ENCODE peak calls at places on chromosome 1, in eight cellular contexts. C, A, L, I, W, S, R and Q are unnamed samples.

GRCh38 chr1:86409416-86410021 is 13.4 kb upstream of the ODF2L start:
- DNase-seq in C (peak; percentile 31), A (no peak), L (no peak), I (peak; percentile 35), W (no peak), S (no peak), R (no peak), Q (no peak)

GRCh38 chr1:39973503-39974135 is 18.7 kb downstream of the MFSD2A start:
- DNase-seq in C (peak; percentile 64), A (peak; percentile 69), L (no peak), I (peak; percentile 82), W (peak; percentile 71), S (peak; percentile 77), R (peak; percentile 68), Q (peak; percentile 89)

GRCh38 chr1:176515310-176515709 is 52.3 kb downstream of the PAPPA2 start:
- DNase-seq in C (peak; percentile 92), A (no peak), L (peak; percentile 2), I (no peak), W (peak; percentile 46), S (no peak), R (no peak), Q (no peak)

GRCh38 chr1:6342031-6342430 is 51.5 kb downstream of the ACOT7 start:
- DNase-seq in C (peak; percentile 9), A (no peak), L (no peak), I (no peak), W (no peak), S (no peak), R (no peak), Q (no peak)

GRCh38 chr1:221636967-221637366 is 104.9 kb downstream of the DUSP10 start:
- DNase-seq in C (no peak), A (no peak), L (no peak), I (no peak), W (no peak), S (no peak), R (no peak), Q (no peak)

GRCh38 chr1:196355206-196355786 is 252.9 kb downstream of the KCNT2 start:
- DNase-seq in C (peak; percentile 42), A (no peak), L (no peak), I (no peak), W (peak; percentile 43), S (no peak), R (peak; percentile 56), Q (no peak)

GRCh38 chr1:162091681-162092524 is 22.4 kb downstream of the NOS1AP start:
- DNase-seq in C (no peak), A (no peak), L (no peak), I (no peak), W (no peak), S (no peak), R (no peak), Q (no peak)

GRCh38 chr1:61226791-61227567 is 144.6 kb downstream of the NFIA start:
- DNase-seq in C (peak; percentile 58), A (no peak), L (no peak), I (no peak), W (no peak), S (no peak), R (peak; percentile 35), Q (no peak)

DNA sequence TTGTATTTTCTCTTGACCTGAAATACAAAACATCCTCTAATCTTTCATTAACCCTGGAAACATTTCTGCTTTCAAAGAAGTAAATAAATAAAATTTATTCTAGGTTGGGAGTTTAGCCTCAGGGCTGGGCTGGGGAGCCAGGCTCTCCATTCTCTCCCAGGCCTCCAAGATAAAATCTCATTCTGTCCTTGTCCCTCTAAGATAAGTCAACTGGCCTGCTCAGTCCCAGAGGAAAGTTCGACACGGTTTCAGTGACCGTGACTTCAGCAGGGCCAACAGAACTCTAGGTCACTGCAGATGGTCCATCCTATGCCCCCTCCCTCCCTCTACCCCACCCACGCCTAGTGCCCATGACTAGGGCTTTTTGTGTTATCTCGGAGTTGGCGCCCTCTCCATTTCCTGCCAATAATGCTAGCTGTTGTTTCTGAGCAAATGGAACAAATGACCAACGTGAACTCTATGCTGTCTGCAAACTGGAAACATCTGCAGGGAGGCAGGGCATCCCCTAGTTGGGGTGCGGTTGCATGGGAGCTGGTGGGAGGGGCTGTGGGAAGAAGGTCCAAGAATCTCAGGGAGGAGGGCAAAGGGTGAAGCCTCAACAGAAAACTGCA is 10.1 kb upstream of the ADORA3 start:
- DNase-seq in C (no peak), A (no peak), L (no peak), I (no peak), W (no peak), S (no peak), R (no peak), Q (no peak)
- TF ChIP-seq CTCF in C (no peak), A (no peak), L (no peak), I (no peak), W (no peak), S (no peak), R (no peak), Q (no peak)

DNA sequence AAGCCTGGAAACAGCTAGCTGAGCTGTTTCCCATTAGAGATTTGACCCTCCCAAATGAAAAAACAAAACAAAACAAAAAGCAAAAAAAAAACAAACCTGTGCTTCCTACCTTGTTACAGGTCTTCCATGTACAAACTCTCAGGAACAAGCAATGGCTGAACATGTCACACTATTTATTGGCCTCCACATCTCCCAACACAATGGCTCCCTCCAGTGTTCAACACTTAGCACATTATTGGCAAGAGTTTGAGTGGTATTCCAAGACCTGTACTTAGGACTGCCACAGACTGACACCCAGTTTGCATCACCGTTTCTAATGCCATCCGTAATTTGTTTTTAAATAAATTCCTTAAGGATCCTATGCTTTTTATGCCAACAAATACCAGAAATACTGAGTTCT is 195.0 kb upstream of the OLFM3 start:
- DNase-seq in C (peak; percentile 10), A (no peak), L (no peak), I (peak; percentile 85), W (peak; percentile 4), S (peak; percentile 7), R (peak; percentile 2), Q (no peak)
- TF ChIP-seq CTCF in C (no peak), A (peak; percentile 59), L (no peak), I (peak; percentile 83), W (peak; percentile 16), S (peak; percentile 47), R (no peak), Q (peak; percentile 45)

DNA sequence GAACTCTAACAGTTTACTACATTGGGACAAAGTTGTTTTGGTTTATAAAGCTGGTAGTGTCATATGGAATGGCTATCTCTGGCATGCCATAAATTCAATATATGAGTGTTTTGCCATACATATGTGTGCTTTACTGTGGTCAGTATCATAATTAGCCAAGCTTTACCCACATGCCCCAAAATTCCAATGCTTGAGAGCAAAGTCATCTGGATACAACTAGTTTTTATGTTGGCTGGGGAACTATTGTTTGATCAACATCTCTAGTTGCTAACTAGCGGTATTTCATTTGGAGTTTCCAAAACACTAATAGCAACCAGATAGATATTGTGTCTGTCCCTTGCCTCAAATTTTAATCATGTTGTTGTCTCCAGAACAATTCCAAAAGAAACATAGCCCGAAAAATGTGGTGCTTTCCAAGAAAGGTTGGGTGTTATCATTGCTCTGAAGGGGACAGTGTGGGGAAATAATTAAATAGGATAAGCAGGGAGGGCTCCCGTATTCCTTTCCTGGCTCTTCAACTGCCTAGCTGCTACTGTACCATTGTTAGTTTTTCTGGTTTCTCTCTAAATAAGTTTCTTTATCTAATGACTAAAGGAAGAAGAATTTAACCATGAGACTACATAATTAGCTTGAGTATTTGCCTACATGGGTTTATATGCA is 136.1 kb downstream of the TGFB2 start:
- DNase-seq in C (no peak), A (no peak), L (no peak), I (no peak), W (no peak), S (no peak), R (no peak), Q (no peak)
- TF ChIP-seq CTCF in C (no peak), A (no peak), L (no peak), I (no peak), W (no peak), S (no peak), R (no peak), Q (no peak)

GRCh38 chr1:117959364-117959763 is 29.8 kb downstream of the WDR3 start:
- DNase-seq in C (peak; percentile 11), A (no peak), L (no peak), I (no peak), W (no peak), S (no peak), R (no peak), Q (no peak)
- TF ChIP-seq CTCF in C (no peak), A (no peak), L (no peak), I (no peak), W (no peak), S (no peak), R (no peak), Q (no peak)

GRCh38 chr1:215824245-215824644 is 257.1 kb downstream of the KCTD3 start:
- DNase-seq in C (peak; percentile 42), A (no peak), L (no peak), I (peak; percentile 31), W (no peak), S (no peak), R (peak; percentile 48), Q (no peak)
- TF ChIP-seq CTCF in C (peak; percentile 65), A (peak; percentile 80), L (peak; percentile 48), I (peak; percentile 61), W (no peak), S (peak; percentile 19), R (peak; percentile 73), Q (no peak)

GRCh38 chr1:22500058-22500457 is 48.4 kb downstream of the ZBTB40 start:
- DNase-seq in C (no peak), A (no peak), L (no peak), I (no peak), W (no peak), S (no peak), R (no peak), Q (no peak)
- TF ChIP-seq CTCF in C (no peak), A (no peak), L (no peak), I (no peak), W (no peak), S (no peak), R (no peak), Q (no peak)

DNA sequence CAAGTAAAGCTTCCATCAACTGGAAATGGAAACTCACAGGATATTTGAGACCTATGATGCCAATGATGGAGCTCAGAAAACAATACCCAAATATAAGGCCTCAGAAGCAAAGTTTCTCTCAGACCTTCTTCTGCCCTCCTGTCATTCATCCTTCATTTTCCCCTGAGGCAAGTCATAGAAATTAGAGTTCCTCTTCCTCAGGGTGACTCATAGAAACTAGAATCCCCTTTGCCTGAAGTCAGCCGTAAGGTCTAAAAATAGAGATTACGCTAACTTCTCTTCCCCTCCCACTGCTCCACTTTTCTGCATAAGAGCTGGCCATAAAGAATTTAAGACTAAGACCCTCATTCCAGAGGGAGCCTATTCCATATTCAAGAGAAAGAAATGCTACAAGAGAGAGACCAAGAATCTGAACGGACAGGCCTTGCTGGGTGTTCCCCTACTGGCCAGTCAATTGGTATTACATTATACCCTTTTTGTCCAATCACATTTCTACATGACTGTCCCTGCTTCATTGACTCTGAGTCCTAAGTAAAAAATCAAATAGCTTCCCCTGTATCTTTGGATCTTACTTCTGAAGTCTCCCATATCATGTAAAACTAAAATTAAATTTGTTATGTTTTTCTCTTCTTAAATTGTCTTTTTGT is 994.9 kb downstream of the ADGRL2 start:
- DNase-seq in C (no peak), A (no peak), L (no peak), I (no peak), W (no peak), S (no peak), R (no peak), Q (no peak)
- TF ChIP-seq CTCF in C (no peak), A (no peak), L (no peak), I (peak; percentile 24), W (no peak), S (no peak), R (no peak), Q (peak; percentile 32)